ENCODE peak calls at places on chromosomes 2 and 18, in four cellular contexts. Y is AG04449, N is stomach, J is MCF 10A. I is an unnamed sample.

GRCh38 chr2:68302281-68302680 is 17.5 kb downstream of the CNRIP1 start:
- DNase-seq in Y (no peak), J (no peak), N (no peak), I (no peak)

GRCh38 chr2:6358985-6359384 is 506.7 kb downstream of the CMPK2 start:
- DNase-seq in J (no peak), Y (no peak), N (no peak), I (no peak)

GRCh38 chr2:182729710-182730339 is 13.8 kb downstream of the DNAJC10 start:
- DNase-seq in N (no peak), Y (no peak), J (no peak), I (no peak)

GRCh38 chr2:96115631-96116423 is 544 bp downstream of the ADRA2B start:
- DNase-seq in J (no peak), Y (no peak), N (no peak), I (peak)

GRCh38 chr2:162524192-162524591 is 180.3 kb downstream of the GCA start:
- DNase-seq in Y (no peak), N (no peak), J (no peak), I (no peak)

GRCh38 chr2:74301262-74301661 is 42.0 kb downstream of the SLC4A5 start:
- DNase-seq in J (no peak), Y (no peak), N (no peak), I (no peak)

GRCh38 chr2:162308747-162309503 is 9.6 kb downstream of the IFIH1 start:
- DNase-seq in Y (no peak), J (no peak), N (no peak), I (no peak)

GRCh38 chr2:86476092-86476491 is 34.9 kb downstream of the KDM3A start:
- DNase-seq in Y (peak), N (no peak), J (no peak), I (no peak)

GRCh38 chr2:222796413-222797103 is 64.3 kb upstream of the ACSL3 start:
- DNase-seq in N (peak), Y (no peak), J (no peak), I (no peak)

GRCh38 chr2:239328306-239329191 is 72.3 kb downstream of the HDAC4 start:
- DNase-seq in Y (peak), N (peak), J (no peak), I (no peak)

GRCh38 chr2:69428981-69429380 is 8.3 kb downstream of the NFU1 start:
- DNase-seq in J (no peak), N (no peak), Y (no peak), I (no peak)

GRCh38 chr2:154689158-154689557 is 9.3 kb upstream of the KCNJ3 start:
- DNase-seq in Y (no peak), N (no peak), J (no peak), I (no peak)

GRCh38 chr2:151614159-151614558 is 120.1 kb downstream of the NEB start:
- DNase-seq in J (no peak), Y (no peak), N (no peak), I (no peak)

GRCh38 chr2:204010611-204011560 is 74.3 kb downstream of the ICOS start:
- DNase-seq in J (peak), Y (no peak), N (no peak), I (no peak)

GRCh38 chr2:25306767-25307368 is 34.9 kb downstream of the DNMT3A start:
- DNase-seq in Y (no peak), J (peak), N (no peak), I (peak)

GRCh38 chr18:59386909-59387515 is 27.9 kb upstream of the LMAN1 start:
- DNase-seq in Y (no peak), J (no peak), N (no peak), I (no peak)

GRCh38 chr2:152415231-152415642 is 80.3 kb downstream of the FMNL2 start:
- DNase-seq in J (peak), Y (no peak), N (no peak), I (no peak)

GRCh38 chr2:227477291-227477690 is 5.3 kb downstream of the AGFG1 start:
- DNase-seq in J (no peak), N (no peak), Y (no peak), I (no peak)

GRCh38 chr18:39448942-39449341 is 1883.3 kb upstream of the CELF4 start:
- DNase-seq in N (no peak), Y (no peak), J (peak), I (no peak)

GRCh38 chr18:59874166-59874565 is 25.6 kb upstream of the PMAIP1 start:
- DNase-seq in N (no peak), J (peak), Y (peak), I (no peak)

GRCh38 chr2:222904557-222905258 is 43.9 kb downstream of the ACSL3 start:
- DNase-seq in N (no peak), Y (peak), J (no peak), I (no peak)

GRCh38 chr2:61789807-61790602 is 63.9 kb downstream of the FAM161A start:
- DNase-seq in Y (no peak), N (no peak), J (peak), I (no peak)

GRCh38 chr18:56973487-56973886 is 173.4 kb upstream of the BOD1L2 start:
- DNase-seq in N (no peak), J (no peak), Y (no peak), I (no peak)

GRCh38 chr2:68031546-68032160 is 31.2 kb downstream of the C1D start:
- DNase-seq in J (peak), N (no peak), Y (no peak), I (no peak)

GRCh38 chr2:223469270-223470057 is 132.7 kb downstream of the SCG2 start:
- DNase-seq in J (peak), N (no peak), Y (peak), I (no peak)

GRCh38 chr2:180652794-180653193 is 327.6 kb upstream of the UBE2E3 start:
- DNase-seq in N (no peak), Y (no peak), J (no peak), I (no peak)

GRCh38 chr2:234954551-234954992 is 2.8 kb downstream of the SH3BP4 start:
- DNase-seq in Y (no peak), J (peak), N (no peak), I (no peak)

GRCh38 chr18:38718365-38718901 is 1152.8 kb upstream of the CELF4 start:
- DNase-seq in J (no peak), N (no peak), Y (no peak), I (no peak)

GRCh38 chr2:156437876-156438410 is 1.8 kb downstream of the GPD2 start:
- DNase-seq in Y (no peak), N (no peak), J (peak), I (no peak)

GRCh38 chr2:234091432-234091879 is 41.0 kb downstream of the SPP2 start:
- DNase-seq in Y (no peak), J (peak), N (peak), I (no peak)

GRCh38 chr2:238640486-238640885 is 207.4 kb upstream of the TWIST2 start:
- DNase-seq in Y (no peak), N (no peak), J (no peak), I (no peak)

GRCh38 chr2:110732422-110733413 is at the start of gene ACOXL:
- DNase-seq in J (no peak), Y (no peak), N (peak), I (peak)

GRCh38 chr2:70647873-70648481 is 94.4 kb upstream of the TGFA start:
- DNase-seq in Y (no peak), N (peak), J (peak), I (peak)

GRCh38 chr2:226304308-226304707 is 495.3 kb downstream of the IRS1 start:
- DNase-seq in N (no peak), J (no peak), Y (no peak), I (no peak)

GRCh38 chr18:79763407-79763806 is 34.3 kb upstream of the KCNG2 start:
- DNase-seq in N (no peak), J (no peak), Y (no peak), I (peak)

GRCh38 chr2:82491591-82491990 is 1967.5 kb downstream of the SUCLG1 start:
- DNase-seq in J (no peak), N (no peak), Y (no peak), I (no peak)

GRCh38 chr2:29749843-29750242 is 171.5 kb downstream of the ALK start:
- DNase-seq in Y (no peak), N (no peak), J (peak), I (no peak)

DNA sequence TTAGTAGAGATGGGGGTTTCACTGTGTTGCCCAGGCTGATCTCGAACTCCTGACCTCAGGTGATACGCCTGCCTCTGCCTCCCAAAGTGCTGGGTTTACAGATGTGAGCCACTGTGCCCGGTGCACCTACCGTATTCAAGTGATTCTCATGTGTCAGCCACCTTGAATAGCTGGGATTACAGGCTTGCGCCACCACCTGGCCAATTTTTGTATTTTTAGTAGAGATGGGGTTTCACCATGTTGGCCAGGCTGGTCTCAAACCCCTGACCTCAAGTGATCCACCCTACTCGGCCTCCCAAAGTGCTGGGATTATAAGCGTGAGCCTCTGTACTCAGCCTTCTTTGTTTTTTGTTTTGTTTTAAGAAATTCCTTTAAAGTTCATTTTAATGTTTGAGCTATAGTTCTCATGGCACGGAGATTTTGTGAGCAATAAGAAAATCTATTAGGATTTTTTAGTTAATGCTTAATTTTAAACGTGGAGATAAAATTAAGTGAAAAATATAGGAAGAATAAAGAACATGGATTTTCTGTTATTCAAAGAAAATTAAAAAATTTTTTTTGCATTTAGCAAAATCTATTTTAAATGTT is 242.6 kb downstream of the PHLPP1 start:
- DNase-seq in N (peak), J (peak), Y (no peak), I (no peak)
- TF ChIP-seq CTCF in N (peak), J (peak), Y (peak), I (peak)

GRCh38 chr2:17441790-17442189 is 76.5 kb downstream of the RAD51AP2 start:
- DNase-seq in J (no peak), Y (no peak), N (no peak), I (no peak)

GRCh38 chr2:17445744-17446143 is 72.5 kb downstream of the RAD51AP2 start:
- DNase-seq in J (no peak), N (no peak), Y (no peak), I (no peak)

GRCh38 chr2:17441055-17441771 is 77.0 kb downstream of the RAD51AP2 start:
- DNase-seq in J (peak), N (no peak), Y (no peak), I (no peak)

GRCh38 chr2:17442334-17442733 is 75.9 kb downstream of the RAD51AP2 start:
- DNase-seq in J (peak), N (no peak), Y (no peak), I (no peak)
- TF ChIP-seq CTCF in J (no peak), N (no peak), Y (no peak), I (no peak)

DNA sequence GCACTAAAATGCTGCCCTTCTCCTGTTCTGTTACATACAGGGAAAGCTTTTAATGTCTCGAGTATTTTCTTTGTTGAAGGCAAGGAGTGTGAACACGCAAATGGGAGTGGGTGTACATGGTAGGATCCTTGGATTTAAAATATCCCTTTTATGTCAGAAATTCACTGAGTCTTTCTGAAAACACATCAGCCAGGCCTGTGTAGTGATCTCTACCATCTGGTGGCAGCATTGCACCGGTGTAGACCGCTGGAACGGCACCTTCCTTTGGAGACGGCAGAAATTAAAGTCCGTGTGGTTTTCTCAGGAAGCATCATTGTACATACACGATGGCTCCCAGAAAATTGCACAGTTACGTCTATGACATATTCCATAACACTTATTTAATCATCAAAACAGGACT is 515.8 kb downstream of the GALR1 start:
- DNase-seq in N (no peak), Y (no peak), J (peak), I (no peak)
- TF ChIP-seq CTCF in N (no peak), Y (no peak), J (peak), I (peak)

DNA sequence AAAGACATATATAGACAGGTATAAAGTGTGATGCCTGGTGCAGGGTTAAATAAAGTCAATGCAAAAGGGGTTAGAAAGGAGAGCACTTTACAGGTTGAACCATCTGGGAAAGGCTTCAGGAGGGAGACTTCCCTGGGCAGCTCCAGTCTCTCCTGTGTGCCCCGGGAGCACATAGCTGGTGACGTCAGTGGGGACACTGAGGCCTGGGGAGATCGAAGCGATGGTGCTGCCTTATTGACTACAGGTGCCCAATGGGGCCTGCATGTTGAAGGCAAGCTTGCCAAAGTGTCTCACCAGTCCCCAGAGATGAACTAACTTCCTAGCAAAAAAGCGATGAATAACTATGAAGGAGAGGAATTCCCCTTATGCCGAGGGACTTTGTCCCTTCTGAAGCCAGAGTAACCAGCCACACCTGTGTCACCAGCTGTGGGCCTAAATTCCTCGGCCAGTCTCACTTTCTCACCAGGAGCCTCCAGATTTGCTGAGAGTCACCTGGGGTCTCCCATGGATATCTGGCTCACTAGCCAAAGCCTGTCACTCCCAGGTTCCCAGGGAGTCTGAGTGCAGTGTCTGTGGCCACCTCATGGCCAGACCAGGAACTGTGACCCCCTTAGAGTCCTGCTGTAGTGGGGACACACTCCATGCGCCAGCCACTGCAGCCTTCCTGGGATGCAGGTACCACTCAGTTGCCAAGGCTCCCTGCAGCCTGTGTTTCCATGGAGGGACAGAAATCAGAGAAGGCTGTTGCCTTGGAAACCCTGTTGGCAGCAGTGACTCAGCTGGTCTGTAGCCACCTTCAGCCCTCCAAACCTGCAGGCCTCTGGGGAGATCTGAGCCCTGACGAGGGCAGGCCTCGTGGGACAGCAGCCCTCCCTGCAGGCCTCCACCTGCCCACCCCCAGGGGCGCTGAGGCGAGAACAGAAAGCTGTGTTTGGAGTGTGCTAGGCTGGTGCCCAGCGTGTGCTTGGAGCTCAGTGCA is 128.7 kb downstream of the CTIF start:
- DNase-seq in Y (no peak), N (no peak), J (peak), I (peak)
- TF ChIP-seq CTCF in Y (peak), N (no peak), J (no peak), I (no peak)

GRCh38 chr2:230821991-230822520 is 42.7 kb upstream of the ITM2C start:
- DNase-seq in Y (no peak), J (peak), N (no peak), I (no peak)

GRCh38 chr2:230823264-230823964 is 41.3 kb upstream of the ITM2C start:
- DNase-seq in N (no peak), Y (no peak), J (peak), I (no peak)

GRCh38 chr2:230821261-230821990 is 43.3 kb upstream of the ITM2C start:
- DNase-seq in N (no peak), Y (no peak), J (no peak), I (no peak)

GRCh38 chr2:230816735-230817134 is 48.0 kb upstream of the ITM2C start:
- DNase-seq in Y (no peak), J (no peak), N (peak), I (no peak)

DNA sequence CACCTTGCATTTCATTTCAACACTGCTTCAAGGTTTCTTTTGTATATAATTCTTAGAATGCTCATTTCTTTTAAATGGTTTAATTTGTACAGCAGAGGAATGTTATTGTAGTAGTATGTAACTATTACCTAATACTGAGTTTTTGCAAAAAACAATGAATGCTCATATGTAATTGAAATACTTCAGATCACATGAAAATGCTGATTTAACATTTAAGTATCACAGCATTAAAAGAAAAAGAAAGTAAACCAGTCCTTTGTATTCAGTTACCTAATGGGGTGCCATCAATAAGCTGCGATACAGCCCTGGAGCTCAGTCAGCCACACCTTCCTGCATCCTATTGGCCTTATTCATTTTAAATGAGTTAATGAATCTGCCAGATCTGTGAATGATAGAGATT is 45.3 kb upstream of the ITM2C start:
- DNase-seq in N (no peak), Y (no peak), J (no peak), I (no peak)
- TF ChIP-seq CTCF in N (no peak), Y (no peak), J (no peak), I (no peak)

GRCh38 chr2:230069418-230069817 is 694 bp upstream of the SLC16A14 start:
- DNase-seq in N (no peak), J (no peak), Y (no peak), I (no peak)
- TF ChIP-seq CTCF in N (no peak), J (no peak), Y (no peak), I (no peak)

GRCh38 chr2:191740016-191740419 is 62.1 kb downstream of the NABP1 start:
- DNase-seq in J (no peak), Y (no peak), N (no peak), I (no peak)
- TF ChIP-seq CTCF in J (no peak), Y (no peak), N (no peak), I (no peak)

GRCh38 chr2:20106746-20107145 is 55.3 kb upstream of the LAPTM4A start:
- DNase-seq in J (peak), N (no peak), Y (no peak), I (peak)
- TF ChIP-seq CTCF in J (peak), N (peak), Y (peak), I (peak)

GRCh38 chr2:237613679-237614078 is 13.7 kb upstream of the LRRFIP1 start:
- DNase-seq in J (no peak), N (no peak), Y (no peak), I (no peak)

GRCh38 chr2:237615631-237616249 is 11.6 kb upstream of the LRRFIP1 start:
- DNase-seq in J (no peak), N (no peak), Y (no peak), I (peak)

GRCh38 chr2:237612527-237613357 is 14.6 kb upstream of the LRRFIP1 start:
- DNase-seq in J (no peak), Y (no peak), N (no peak), I (no peak)

GRCh38 chr2:237616373-237617304 is 10.7 kb upstream of the LRRFIP1 start:
- DNase-seq in Y (peak), J (no peak), N (no peak), I (no peak)

DNA sequence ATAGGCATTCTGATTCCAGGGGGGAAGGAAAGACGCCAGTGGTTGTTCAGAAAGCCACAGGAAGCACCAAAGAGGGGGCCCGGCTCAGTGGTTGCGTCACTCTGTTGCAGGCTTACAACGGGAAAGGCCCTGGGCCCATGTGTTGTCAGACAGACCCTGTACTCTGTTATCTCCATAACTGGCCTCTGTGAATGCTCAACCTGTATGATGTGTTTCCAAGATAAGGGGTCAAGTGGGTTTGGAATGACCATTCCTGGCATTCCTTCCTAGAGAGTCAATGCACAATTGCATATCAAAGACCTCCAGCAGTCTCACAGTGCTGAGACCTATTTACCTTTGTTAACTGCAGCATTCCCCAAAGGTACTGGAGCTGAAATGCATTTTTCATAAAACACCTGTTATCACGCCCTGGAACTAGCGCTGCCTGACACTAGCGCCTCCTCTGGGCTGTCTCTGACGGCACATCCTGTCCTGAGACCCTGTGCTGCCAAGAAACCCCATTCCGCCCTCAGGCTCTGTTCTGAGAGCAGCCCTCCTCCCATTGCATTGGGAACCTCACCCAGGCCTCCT is 13.2 kb upstream of the LRRFIP1 start:
- DNase-seq in J (no peak), N (no peak), Y (no peak), I (no peak)
- TF ChIP-seq CTCF in J (peak), N (no peak), Y (no peak), I (peak)